ENCODE peak calls at places on chromosomes 13 and 19, in four cellular contexts. H is HCT116, I is HepG2, D is K562. V is an unnamed sample.

GRCh38 chr19:31316201-31316951 is 32.9 kb downstream of the TSHZ3 start:
- ATAC-seq in D (no peak), I (no peak), H (no peak), V (peak)

GRCh38 chr13:49403966-49404365 is 39.9 kb downstream of the CAB39L start:
- ATAC-seq in H (no peak), I (no peak), D (no peak), V (no peak)

GRCh38 chr19:45184115-45184514 is 5.5 kb downstream of the BLOC1S3 start:
- ATAC-seq in I (no peak), D (no peak), H (no peak), V (no peak)

GRCh38 chr13:30584332-30584731 is 33.4 kb upstream of the USPL1 start:
- ATAC-seq in H (no peak), I (no peak), D (no peak), V (no peak)

GRCh38 chr19:19159534-19159933 is 10.5 kb downstream of the MEF2B start:
- ATAC-seq in I (no peak), H (no peak), D (no peak), V (no peak)

GRCh38 chr13:40993119-40993518 is 26.0 kb downstream of the ELF1 start:
- ATAC-seq in D (peak), H (no peak), I (no peak), V (no peak)

GRCh38 chr13:47110141-47110540 is 213.3 kb upstream of the HTR2A start:
- ATAC-seq in D (no peak), H (no peak), I (no peak), V (no peak)

GRCh38 chr19:20151617-20152145 is 15.3 kb upstream of the ZNF486 start:
- ATAC-seq in I (peak), D (no peak), H (no peak), V (no peak)

GRCh38 chr19:39469567-39469966 is 11.1 kb upstream of the TIMM50 start:
- ATAC-seq in H (no peak), I (no peak), D (no peak), V (no peak)

GRCh38 chr19:42280761-42281174 is 11.7 kb downstream of the CIC start:
- ATAC-seq in H (peak), I (no peak), D (no peak), V (peak)

GRCh38 chr13:23778879-23779278 is 110.3 kb downstream of the MIPEP start:
- ATAC-seq in H (no peak), D (no peak), I (peak), V (peak)

GRCh38 chr13:82747948-82748347 is 1134.3 kb downstream of the SLITRK1 start:
- ATAC-seq in D (no peak), I (no peak), H (no peak), V (no peak)

GRCh38 chr13:98599502-98600328 is 22.8 kb upstream of the STK24 start:
- ATAC-seq in D (no peak), I (peak), H (no peak), V (no peak)

GRCh38 chr13:98595134-98595533 is 18.2 kb upstream of the STK24 start:
- ATAC-seq in I (no peak), H (no peak), D (no peak), V (no peak)

GRCh38 chr13:98592353-98592740 is 15.4 kb upstream of the STK24 start:
- ATAC-seq in D (no peak), I (peak), H (no peak), V (no peak)

GRCh38 chr13:98598043-98598442 is 21.1 kb upstream of the STK24 start:
- ATAC-seq in H (peak), I (peak), D (peak), V (no peak)
- TF ChIP-seq CTCF in H (peak), I (peak), D (no peak), V (no peak)

DNA sequence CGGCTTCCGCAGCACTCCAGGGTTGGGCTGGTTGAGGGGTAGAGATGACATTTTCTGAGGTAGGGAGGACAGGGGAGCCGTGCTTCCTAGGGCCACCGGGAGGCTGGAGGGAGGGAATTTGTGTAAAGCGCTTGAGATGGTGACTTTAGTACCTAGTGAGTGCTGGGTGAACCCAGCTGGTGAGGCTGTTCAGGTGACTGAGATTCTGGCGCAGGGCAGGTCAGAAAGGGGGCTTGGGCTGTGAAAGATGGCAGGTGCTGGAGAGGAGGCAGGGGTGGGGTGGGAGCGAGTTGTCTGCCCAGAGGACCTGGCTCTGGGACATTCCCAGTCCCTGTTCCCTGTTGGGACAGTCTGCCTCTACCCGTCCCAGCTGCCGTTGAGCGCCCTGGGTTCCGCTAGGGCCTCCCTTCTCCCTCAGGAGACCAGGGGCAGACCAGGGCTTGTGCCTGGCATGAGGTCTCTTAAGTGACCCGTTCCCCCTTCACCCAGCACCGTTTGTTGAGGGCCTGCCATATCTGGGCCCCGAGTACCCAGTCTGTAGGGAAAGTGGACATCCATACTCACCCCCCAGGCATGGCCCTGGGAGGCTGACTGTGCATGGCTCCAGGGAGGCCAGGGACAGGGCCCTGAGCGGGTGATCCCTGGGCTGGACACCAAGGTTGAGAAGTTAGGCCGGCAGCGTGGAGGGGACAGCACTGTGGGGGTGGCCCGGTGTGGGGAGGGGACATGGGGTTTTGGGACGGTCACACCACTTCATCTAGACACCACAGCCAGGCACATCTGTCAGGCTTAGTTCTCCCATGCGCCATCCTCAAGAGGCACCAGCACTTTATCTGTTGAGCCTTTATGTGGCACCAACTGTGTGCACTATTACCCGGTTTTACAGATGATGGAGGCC is 5.0 kb downstream of the PTOV1 start:
- ATAC-seq in I (no peak), D (no peak), H (peak), V (no peak)
- TF ChIP-seq POLR2AphosphoS5 in I (no peak), D (no peak), H (no peak), V (no peak)

GRCh38 chr19:1866693-1867358 is 3.4 kb upstream of the KLF16 start:
- ATAC-seq in H (no peak), D (no peak), I (no peak), V (no peak)
- TF ChIP-seq POLR2A in H (no peak), D (no peak), I (no peak), V (no peak)

GRCh38 chr13:110455941-110456340 is 105.6 kb downstream of the RAB20 start:
- ATAC-seq in D (peak), H (peak), I (peak), V (peak)
- TF ChIP-seq CTCF in D (peak), H (peak), I (peak), V (peak)

DNA sequence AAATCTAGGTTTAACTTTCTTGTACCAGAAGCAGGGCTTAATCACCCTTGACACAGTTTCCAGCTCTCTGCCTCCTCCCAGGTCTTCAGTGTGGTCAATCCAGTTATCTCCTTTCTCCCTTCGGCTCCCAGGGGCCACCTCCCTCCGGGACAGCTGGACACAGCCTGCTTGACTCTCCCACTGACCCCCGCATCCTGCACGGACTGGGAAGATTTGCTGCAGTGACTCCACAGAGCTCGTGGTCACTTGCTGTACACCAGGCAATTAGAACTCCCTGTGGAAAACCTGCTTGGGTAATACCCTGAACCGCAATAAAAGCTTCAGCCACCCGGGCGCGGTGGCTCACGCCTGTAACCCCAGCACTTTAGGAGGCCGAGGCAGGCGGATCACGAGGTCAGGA is 116.5 kb downstream of the NUFIP1 start:
- ATAC-seq in I (no peak), H (no peak), D (no peak), V (no peak)
- TF ChIP-seq POLR2AphosphoS5 in I (no peak), H (no peak), D (no peak), V (no peak)

GRCh38 chr19:44113138-44113783 is at the start of gene ZNF225:
- ATAC-seq in D (peak), I (peak), H (peak), V (peak)
- TF ChIP-seq POLR2A in D (peak), I (peak), H (peak), V (no peak)

DNA sequence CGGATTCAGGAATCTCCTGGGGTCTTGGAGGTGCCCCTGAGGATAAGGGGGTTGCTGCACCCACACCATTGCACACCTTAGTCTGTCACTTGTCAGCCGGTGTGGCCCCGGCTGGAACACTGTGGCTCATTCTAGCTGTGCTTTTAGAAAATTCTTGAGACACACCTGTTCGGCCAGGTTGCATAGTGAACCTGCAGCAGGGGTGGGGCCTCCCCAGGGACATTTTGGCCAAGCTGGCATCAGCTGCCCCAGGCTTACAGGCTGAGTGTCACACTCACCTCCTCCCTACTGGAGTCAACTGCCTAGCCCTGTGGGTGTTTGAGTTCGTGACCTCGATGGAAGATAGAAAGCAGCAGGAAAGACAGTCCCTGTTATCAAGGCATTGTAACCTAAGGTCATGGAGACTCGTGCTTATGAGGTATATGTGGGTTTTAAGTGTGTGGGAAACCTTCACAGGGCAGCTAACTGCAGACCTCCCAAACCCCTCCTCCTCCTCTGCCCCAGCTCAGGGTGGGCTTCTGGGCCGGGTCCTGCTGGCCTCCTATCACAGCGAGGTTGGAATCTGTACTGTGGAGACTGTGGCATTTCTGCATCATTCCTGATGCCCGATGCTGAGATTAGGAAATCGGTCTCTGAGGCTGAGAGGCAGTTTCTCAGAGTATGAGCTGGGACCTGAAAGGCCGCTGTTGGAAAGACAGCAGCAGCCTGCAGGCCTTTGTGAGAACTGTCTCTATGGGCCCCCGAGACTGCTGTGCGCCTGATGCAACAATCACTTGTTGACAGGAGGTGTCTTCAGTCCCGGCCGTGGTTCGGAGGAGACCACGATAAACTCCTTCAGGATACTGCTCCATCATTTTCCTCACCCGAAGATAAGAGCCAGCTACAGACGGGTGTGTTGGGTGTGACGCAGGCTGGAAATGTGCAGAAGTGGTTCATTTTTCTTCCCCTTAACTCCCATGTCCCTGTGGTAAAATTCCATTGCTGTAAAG is 72.2 kb downstream of the ATP11A start:
- ATAC-seq in H (no peak), D (peak), I (no peak), V (peak)
- TF ChIP-seq CTCF in H (no peak), D (no peak), I (no peak), V (no peak)

V was measured in gastroesophageal sphincter.